ENCODE peak calls at places on chromosome 7, in eight cellular contexts. One of them, this sample, is unnamed.

GRCh38 chr7:115227473-115228235 is 305.8 kb downstream of the MDFIC start:
- DNase-seq in fibroblast of lung: no peak
- DNase-seq in CD8-positive, alpha-beta memory T cell: no peak
- DNase-seq in GM23338: no peak
- DNase-seq in OCI-LY7: no peak
- DNase-seq in endothelial cell of umbilical vein: no peak
- DNase-seq in AG04450: no peak
- DNase-seq in CD4-positive, CD25-positive, alpha-beta regulatory T cell: no peak
- DNase-seq in this sample: no peak

GRCh38 chr7:34320926-34321609 is 336.9 kb upstream of the NPSR1 start:
- DNase-seq in fibroblast of lung: peak; percentile 68
- DNase-seq in CD8-positive, alpha-beta memory T cell: peak; percentile 12
- DNase-seq in GM23338: peak; percentile 90
- DNase-seq in OCI-LY7: peak; percentile 53
- DNase-seq in endothelial cell of umbilical vein: peak; percentile 79
- DNase-seq in AG04450: peak; percentile 27
- DNase-seq in CD4-positive, CD25-positive, alpha-beta regulatory T cell: no peak
- DNase-seq in this sample: peak; percentile 10

GRCh38 chr7:47291461-47292051 is 290.4 kb downstream of the TNS3 start:
- DNase-seq in fibroblast of lung: peak; percentile 98
- DNase-seq in CD8-positive, alpha-beta memory T cell: no peak
- DNase-seq in GM23338: no peak
- DNase-seq in OCI-LY7: peak; percentile 16
- DNase-seq in endothelial cell of umbilical vein: peak; percentile 62
- DNase-seq in AG04450: peak; percentile 61
- DNase-seq in CD4-positive, CD25-positive, alpha-beta regulatory T cell: no peak
- DNase-seq in this sample: peak; percentile 77

GRCh38 chr7:45185028-45185863 is 27.7 kb downstream of the RAMP3 start:
- DNase-seq in fibroblast of lung: no peak
- DNase-seq in CD8-positive, alpha-beta memory T cell: no peak
- DNase-seq in GM23338: no peak
- DNase-seq in OCI-LY7: no peak
- DNase-seq in endothelial cell of umbilical vein: no peak
- DNase-seq in AG04450: no peak
- DNase-seq in CD4-positive, CD25-positive, alpha-beta regulatory T cell: no peak
- DNase-seq in this sample: no peak

GRCh38 chr7:72310301-72310700 is 101.8 kb downstream of the CALN1 start:
- DNase-seq in fibroblast of lung: no peak
- DNase-seq in CD8-positive, alpha-beta memory T cell: no peak
- DNase-seq in GM23338: no peak
- DNase-seq in OCI-LY7: no peak
- DNase-seq in endothelial cell of umbilical vein: no peak
- DNase-seq in AG04450: no peak
- DNase-seq in CD4-positive, CD25-positive, alpha-beta regulatory T cell: no peak
- DNase-seq in this sample: no peak

GRCh38 chr7:11298220-11298619 is 324.5 kb downstream of the PHF14 start:
- DNase-seq in fibroblast of lung: no peak
- DNase-seq in CD8-positive, alpha-beta memory T cell: no peak
- DNase-seq in GM23338: peak; percentile 19
- DNase-seq in OCI-LY7: no peak
- DNase-seq in endothelial cell of umbilical vein: no peak
- DNase-seq in AG04450: no peak
- DNase-seq in CD4-positive, CD25-positive, alpha-beta regulatory T cell: no peak
- DNase-seq in this sample: no peak

GRCh38 chr7:151274936-151275812 is 26.7 kb upstream of the SMARCD3 start:
- DNase-seq in fibroblast of lung: no peak
- DNase-seq in CD8-positive, alpha-beta memory T cell: no peak
- DNase-seq in GM23338: no peak
- DNase-seq in OCI-LY7: no peak
- DNase-seq in endothelial cell of umbilical vein: no peak
- DNase-seq in AG04450: no peak
- DNase-seq in CD4-positive, CD25-positive, alpha-beta regulatory T cell: no peak
- DNase-seq in this sample: no peak

GRCh38 chr7:129719980-129720732 is 108.6 kb downstream of the NRF1 start:
- DNase-seq in fibroblast of lung: no peak
- DNase-seq in CD8-positive, alpha-beta memory T cell: no peak
- DNase-seq in GM23338: no peak
- DNase-seq in OCI-LY7: peak; percentile 36
- DNase-seq in endothelial cell of umbilical vein: no peak
- DNase-seq in AG04450: no peak
- DNase-seq in CD4-positive, CD25-positive, alpha-beta regulatory T cell: no peak
- DNase-seq in this sample: no peak

GRCh38 chr7:151115836-151116418 is 29.7 kb downstream of the AGAP3 start:
- DNase-seq in fibroblast of lung: no peak
- DNase-seq in CD8-positive, alpha-beta memory T cell: no peak
- DNase-seq in GM23338: peak; percentile 63
- DNase-seq in OCI-LY7: no peak
- DNase-seq in endothelial cell of umbilical vein: no peak
- DNase-seq in AG04450: no peak
- DNase-seq in CD4-positive, CD25-positive, alpha-beta regulatory T cell: no peak
- DNase-seq in this sample: no peak

GRCh38 chr7:135584362-135585353 is 26.9 kb downstream of the NUP205 start:
- DNase-seq in fibroblast of lung: peak; percentile 23
- DNase-seq in CD8-positive, alpha-beta memory T cell: no peak
- DNase-seq in GM23338: no peak
- DNase-seq in OCI-LY7: no peak
- DNase-seq in endothelial cell of umbilical vein: no peak
- DNase-seq in AG04450: no peak
- DNase-seq in CD4-positive, CD25-positive, alpha-beta regulatory T cell: no peak
- DNase-seq in this sample: no peak

DNA sequence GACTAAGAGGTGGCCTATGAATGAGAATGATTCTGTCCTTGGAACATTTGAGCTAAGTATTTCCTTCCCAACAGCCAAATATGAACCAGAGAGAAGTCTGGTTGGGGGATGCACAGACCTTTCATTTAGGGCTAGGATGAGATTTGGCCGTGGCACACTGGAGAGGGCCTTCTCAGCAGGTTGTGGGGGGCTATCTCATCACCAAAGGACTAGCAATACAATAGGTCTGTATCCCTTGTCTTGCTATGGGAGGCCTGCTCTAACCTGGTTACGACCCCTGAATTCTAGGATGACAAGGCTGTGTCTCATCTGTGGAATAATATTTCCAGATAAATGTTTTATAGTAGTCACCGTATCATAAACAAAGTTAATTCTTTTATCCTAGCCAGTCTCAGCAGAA is 133.0 kb downstream of the CHRM2 start:
- DNase-seq in fibroblast of lung: no peak
- DNase-seq in CD8-positive, alpha-beta memory T cell: no peak
- DNase-seq in GM23338: no peak
- DNase-seq in OCI-LY7: no peak
- DNase-seq in endothelial cell of umbilical vein: no peak
- DNase-seq in AG04450: no peak
- DNase-seq in CD4-positive, CD25-positive, alpha-beta regulatory T cell: no peak
- DNase-seq in this sample: no peak
- H3K27ac ChIP-seq in fibroblast of lung: no peak overlapping the region
- H3K27ac ChIP-seq in CD8-positive, alpha-beta memory T cell: no peak overlapping the region
- H3K27ac ChIP-seq in GM23338: no peak overlapping the region
- H3K27ac ChIP-seq in OCI-LY7: no peak overlapping the region
- H3K27ac ChIP-seq in endothelial cell of umbilical vein: no peak overlapping the region
- H3K27ac ChIP-seq in AG04450: peak overlapping the region; percentile 23
- H3K27ac ChIP-seq in CD4-positive, CD25-positive, alpha-beta regulatory T cell: no peak overlapping the region
- H3K27ac ChIP-seq in this sample: no peak overlapping the region

GRCh38 chr7:76049295-76049694 is 1.4 kb downstream of the MDH2 start:
- DNase-seq in fibroblast of lung: no peak
- DNase-seq in CD8-positive, alpha-beta memory T cell: no peak
- DNase-seq in GM23338: peak; percentile 21
- DNase-seq in OCI-LY7: no peak
- DNase-seq in endothelial cell of umbilical vein: no peak
- DNase-seq in AG04450: no peak
- DNase-seq in CD4-positive, CD25-positive, alpha-beta regulatory T cell: no peak
- DNase-seq in this sample: peak; percentile 35

GRCh38 chr7:76050545-76050944 is 2.6 kb downstream of the MDH2 start:
- DNase-seq in fibroblast of lung: no peak
- DNase-seq in CD8-positive, alpha-beta memory T cell: no peak
- DNase-seq in GM23338: no peak
- DNase-seq in OCI-LY7: no peak
- DNase-seq in endothelial cell of umbilical vein: no peak
- DNase-seq in AG04450: no peak
- DNase-seq in CD4-positive, CD25-positive, alpha-beta regulatory T cell: no peak
- DNase-seq in this sample: no peak

GRCh38 chr7:76047305-76047810 is 442 bp downstream of the STYXL1 start:
- DNase-seq in fibroblast of lung: no peak
- DNase-seq in CD8-positive, alpha-beta memory T cell: no peak
- DNase-seq in GM23338: no peak
- DNase-seq in OCI-LY7: peak; percentile 42
- DNase-seq in endothelial cell of umbilical vein: peak; percentile 33
- DNase-seq in AG04450: no peak
- DNase-seq in CD4-positive, CD25-positive, alpha-beta regulatory T cell: no peak
- DNase-seq in this sample: no peak

GRCh38 chr7:76047811-76048667 is at the start of the genes MDH2 and STYXL1:
- DNase-seq in fibroblast of lung: peak; percentile 93
- DNase-seq in CD8-positive, alpha-beta memory T cell: peak; percentile 85
- DNase-seq in GM23338: peak; percentile 98
- DNase-seq in OCI-LY7: peak; percentile 96
- DNase-seq in endothelial cell of umbilical vein: peak; percentile 97
- DNase-seq in AG04450: peak; percentile 83
- DNase-seq in CD4-positive, CD25-positive, alpha-beta regulatory T cell: peak; percentile 86
- DNase-seq in this sample: peak; percentile 96

GRCh38 chr7:76048668-76048988 is 722 bp downstream of the MDH2 start:
- DNase-seq in fibroblast of lung: no peak
- DNase-seq in CD8-positive, alpha-beta memory T cell: no peak
- DNase-seq in GM23338: peak; percentile 70
- DNase-seq in OCI-LY7: peak; percentile 83
- DNase-seq in endothelial cell of umbilical vein: no peak
- DNase-seq in AG04450: no peak
- DNase-seq in CD4-positive, CD25-positive, alpha-beta regulatory T cell: no peak
- DNase-seq in this sample: peak; percentile 80
- H3K27ac ChIP-seq in fibroblast of lung: peak overlapping the region; percentile 94
- H3K27ac ChIP-seq in CD8-positive, alpha-beta memory T cell: peak overlapping the region; percentile 98
- H3K27ac ChIP-seq in GM23338: peak overlapping the region; percentile 93
- H3K27ac ChIP-seq in OCI-LY7: peak overlapping the region; percentile 74
- H3K27ac ChIP-seq in endothelial cell of umbilical vein: peak overlapping the region; percentile 63
- H3K27ac ChIP-seq in AG04450: peak overlapping the region; percentile 98
- H3K27ac ChIP-seq in CD4-positive, CD25-positive, alpha-beta regulatory T cell: peak overlapping the region; percentile 91
- H3K27ac ChIP-seq in this sample: peak overlapping the region; percentile 98

DNA sequence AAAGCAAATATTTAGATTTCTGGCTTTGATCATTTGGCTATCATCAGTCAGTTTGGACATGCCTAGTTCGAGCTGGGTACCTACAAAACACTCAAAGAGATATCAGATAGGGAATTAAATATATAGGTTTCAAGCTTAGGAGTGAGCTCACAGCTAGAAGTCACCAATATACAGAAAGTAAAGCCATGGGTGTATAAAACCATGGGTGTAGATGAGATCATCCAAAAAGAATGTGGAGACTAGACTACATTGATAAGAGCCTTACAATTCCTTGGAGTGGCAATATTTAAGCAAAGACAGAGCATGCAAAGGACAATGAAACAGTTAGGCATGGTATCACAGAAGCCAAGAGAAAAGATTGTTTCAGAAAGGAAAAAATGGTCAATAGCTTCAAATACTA is 7.2 kb upstream of the RALA start:
- DNase-seq in fibroblast of lung: peak; percentile 75
- DNase-seq in CD8-positive, alpha-beta memory T cell: no peak
- DNase-seq in GM23338: no peak
- DNase-seq in OCI-LY7: no peak
- DNase-seq in endothelial cell of umbilical vein: no peak
- DNase-seq in AG04450: no peak
- DNase-seq in CD4-positive, CD25-positive, alpha-beta regulatory T cell: no peak
- DNase-seq in this sample: no peak
- H3K27ac ChIP-seq in fibroblast of lung: no peak overlapping the region
- H3K27ac ChIP-seq in CD8-positive, alpha-beta memory T cell: no peak overlapping the region
- H3K27ac ChIP-seq in GM23338: no peak overlapping the region
- H3K27ac ChIP-seq in OCI-LY7: no peak overlapping the region
- H3K27ac ChIP-seq in endothelial cell of umbilical vein: peak overlapping the region; percentile 21
- H3K27ac ChIP-seq in AG04450: no peak overlapping the region
- H3K27ac ChIP-seq in CD4-positive, CD25-positive, alpha-beta regulatory T cell: no peak overlapping the region
- H3K27ac ChIP-seq in this sample: no peak overlapping the region

DNA sequence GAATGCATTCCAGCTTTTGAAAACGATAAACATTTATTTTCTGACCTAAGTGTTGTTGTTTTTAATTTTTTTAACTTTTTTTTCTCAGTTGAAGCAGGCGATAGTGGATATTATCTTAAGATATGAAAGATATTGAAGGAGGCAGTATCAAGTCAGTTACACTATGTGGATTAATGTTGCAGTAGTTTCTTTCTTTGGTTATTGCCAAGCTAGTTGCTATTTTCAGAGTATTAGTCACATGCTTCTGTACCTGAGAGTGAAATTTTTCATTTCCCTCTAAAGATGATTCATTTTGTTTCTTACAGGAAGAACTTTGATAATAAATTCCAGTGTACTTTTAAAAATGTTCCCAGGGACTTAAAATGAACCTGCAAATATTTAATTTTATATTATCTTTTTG is 129.4 kb downstream of the KCND2 start:
- DNase-seq in fibroblast of lung: peak; percentile 72
- DNase-seq in CD8-positive, alpha-beta memory T cell: no peak
- DNase-seq in GM23338: no peak
- DNase-seq in OCI-LY7: no peak
- DNase-seq in endothelial cell of umbilical vein: peak; percentile 50
- DNase-seq in AG04450: no peak
- DNase-seq in CD4-positive, CD25-positive, alpha-beta regulatory T cell: no peak
- DNase-seq in this sample: no peak
- H3K27ac ChIP-seq in fibroblast of lung: no peak overlapping the region
- H3K27ac ChIP-seq in CD8-positive, alpha-beta memory T cell: no peak overlapping the region
- H3K27ac ChIP-seq in GM23338: no peak overlapping the region
- H3K27ac ChIP-seq in OCI-LY7: no peak overlapping the region
- H3K27ac ChIP-seq in endothelial cell of umbilical vein: peak overlapping the region; percentile 53
- H3K27ac ChIP-seq in AG04450: no peak overlapping the region
- H3K27ac ChIP-seq in CD4-positive, CD25-positive, alpha-beta regulatory T cell: no peak overlapping the region
- H3K27ac ChIP-seq in this sample: no peak overlapping the region

GRCh38 chr7:73900286-73900685 is 39.3 kb downstream of the TMEM270 start:
- DNase-seq in fibroblast of lung: peak; percentile 17
- DNase-seq in CD8-positive, alpha-beta memory T cell: no peak
- DNase-seq in GM23338: peak; percentile 38
- DNase-seq in OCI-LY7: no peak
- DNase-seq in endothelial cell of umbilical vein: no peak
- DNase-seq in AG04450: no peak
- DNase-seq in CD4-positive, CD25-positive, alpha-beta regulatory T cell: no peak
- DNase-seq in this sample: no peak
- H3K27ac ChIP-seq in fibroblast of lung: peak overlapping the region; percentile 91
- H3K27ac ChIP-seq in CD8-positive, alpha-beta memory T cell: no peak overlapping the region
- H3K27ac ChIP-seq in GM23338: no peak overlapping the region
- H3K27ac ChIP-seq in OCI-LY7: no peak overlapping the region
- H3K27ac ChIP-seq in endothelial cell of umbilical vein: no peak overlapping the region
- H3K27ac ChIP-seq in AG04450: peak overlapping the region; percentile 65
- H3K27ac ChIP-seq in CD4-positive, CD25-positive, alpha-beta regulatory T cell: no peak overlapping the region
- H3K27ac ChIP-seq in this sample: no peak overlapping the region

GRCh38 chr7:54187886-54188518 is 354.2 kb upstream of the VSTM2A start:
- DNase-seq in fibroblast of lung: no peak
- DNase-seq in CD8-positive, alpha-beta memory T cell: no peak
- DNase-seq in GM23338: no peak
- DNase-seq in OCI-LY7: no peak
- DNase-seq in endothelial cell of umbilical vein: no peak
- DNase-seq in AG04450: no peak
- DNase-seq in CD4-positive, CD25-positive, alpha-beta regulatory T cell: no peak
- DNase-seq in this sample: no peak

GRCh38 chr7:54188843-54189242 is 353.3 kb upstream of the VSTM2A start:
- DNase-seq in fibroblast of lung: no peak
- DNase-seq in CD8-positive, alpha-beta memory T cell: no peak
- DNase-seq in GM23338: no peak
- DNase-seq in OCI-LY7: no peak
- DNase-seq in endothelial cell of umbilical vein: no peak
- DNase-seq in AG04450: no peak
- DNase-seq in CD4-positive, CD25-positive, alpha-beta regulatory T cell: no peak
- DNase-seq in this sample: no peak

DNA sequence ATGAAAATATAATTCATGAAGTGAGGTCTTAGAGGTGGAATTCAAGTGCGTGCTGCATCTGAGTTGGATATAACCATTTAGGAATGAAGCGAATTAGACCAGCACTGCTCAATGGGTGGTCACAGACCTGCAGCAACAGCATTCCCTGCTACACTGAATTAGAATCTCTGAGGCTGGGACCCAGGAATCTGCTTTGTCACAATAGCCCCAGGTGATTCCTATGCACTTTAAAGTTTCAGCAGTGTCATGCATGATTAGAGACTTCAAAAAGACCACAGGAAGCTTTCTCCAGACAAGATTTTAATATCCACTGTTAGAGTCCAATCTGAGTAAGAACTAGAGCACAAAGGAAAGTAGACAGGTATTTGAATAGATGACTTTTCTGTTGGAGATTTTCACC is 352.8 kb upstream of the VSTM2A start:
- DNase-seq in fibroblast of lung: no peak
- DNase-seq in CD8-positive, alpha-beta memory T cell: no peak
- DNase-seq in GM23338: peak; percentile 89
- DNase-seq in OCI-LY7: no peak
- DNase-seq in endothelial cell of umbilical vein: no peak
- DNase-seq in AG04450: no peak
- DNase-seq in CD4-positive, CD25-positive, alpha-beta regulatory T cell: no peak
- DNase-seq in this sample: no peak
- H3K27ac ChIP-seq in fibroblast of lung: no peak overlapping the region
- H3K27ac ChIP-seq in CD8-positive, alpha-beta memory T cell: no peak overlapping the region
- H3K27ac ChIP-seq in GM23338: no peak overlapping the region
- H3K27ac ChIP-seq in OCI-LY7: no peak overlapping the region
- H3K27ac ChIP-seq in endothelial cell of umbilical vein: no peak overlapping the region
- H3K27ac ChIP-seq in AG04450: no peak overlapping the region
- H3K27ac ChIP-seq in CD4-positive, CD25-positive, alpha-beta regulatory T cell: no peak overlapping the region
- H3K27ac ChIP-seq in this sample: no peak overlapping the region